ENCODE peak calls at places on chromosomes 12 and 14, in five cellular contexts. One of them, this sample, is unnamed.

GRCh38 chr12:49949124-49949845 is 1.3 kb upstream of the AQP2 start:
- DNase-seq in right lobe of liver: no peak
- DNase-seq in dorsolateral prefrontal cortex: no peak
- DNase-seq in endothelial cell: no peak
- DNase-seq in cardiac fibroblast: no peak
- DNase-seq in this sample: no peak

GRCh38 chr12:72836184-72836583 is 564.0 kb downstream of the TRHDE start:
- DNase-seq in dorsolateral prefrontal cortex: no peak
- DNase-seq in endothelial cell: no peak
- DNase-seq in right lobe of liver: no peak
- DNase-seq in cardiac fibroblast: no peak
- DNase-seq in this sample: no peak

GRCh38 chr14:92121670-92122350 is at the start of the genes CPSF2 and NDUFB1:
- DNase-seq in endothelial cell: peak; percentile 78
- DNase-seq in dorsolateral prefrontal cortex: peak; percentile 88
- DNase-seq in right lobe of liver: peak; percentile 92
- DNase-seq in cardiac fibroblast: peak; percentile 83
- DNase-seq in this sample: peak; percentile 79

GRCh38 chr14:55794655-55795583 is 214.9 kb downstream of the KTN1 start:
- DNase-seq in cardiac fibroblast: peak; percentile 65
- DNase-seq in right lobe of liver: no peak
- DNase-seq in dorsolateral prefrontal cortex: no peak
- DNase-seq in endothelial cell: no peak
- DNase-seq in this sample: peak; percentile 88

GRCh38 chr12:119714614-119715267 is 46.8 kb downstream of the PRKAB1 start:
- DNase-seq in right lobe of liver: no peak
- DNase-seq in endothelial cell: no peak
- DNase-seq in dorsolateral prefrontal cortex: no peak
- DNase-seq in cardiac fibroblast: no peak
- DNase-seq in this sample: no peak

GRCh38 chr12:23760495-23760894 is 189.0 kb downstream of the SOX5 start:
- DNase-seq in dorsolateral prefrontal cortex: no peak
- DNase-seq in endothelial cell: no peak
- DNase-seq in cardiac fibroblast: peak; percentile 6
- DNase-seq in right lobe of liver: no peak
- DNase-seq in this sample: no peak

GRCh38 chr12:84763112-84763511 is 149.5 kb downstream of the SLC6A15 start:
- DNase-seq in dorsolateral prefrontal cortex: no peak
- DNase-seq in cardiac fibroblast: peak; percentile 69
- DNase-seq in endothelial cell: no peak
- DNase-seq in right lobe of liver: no peak
- DNase-seq in this sample: no peak

GRCh38 chr14:104734991-104735779 is 11.2 kb downstream of the ADSS1 start:
- DNase-seq in cardiac fibroblast: no peak
- DNase-seq in right lobe of liver: peak; percentile 95
- DNase-seq in endothelial cell: no peak
- DNase-seq in dorsolateral prefrontal cortex: no peak
- DNase-seq in this sample: no peak

GRCh38 chr12:31966558-31967205 is 7.5 kb downstream of the RESF1 start:
- DNase-seq in right lobe of liver: no peak
- DNase-seq in endothelial cell: no peak
- DNase-seq in cardiac fibroblast: no peak
- DNase-seq in dorsolateral prefrontal cortex: no peak
- DNase-seq in this sample: no peak

DNA sequence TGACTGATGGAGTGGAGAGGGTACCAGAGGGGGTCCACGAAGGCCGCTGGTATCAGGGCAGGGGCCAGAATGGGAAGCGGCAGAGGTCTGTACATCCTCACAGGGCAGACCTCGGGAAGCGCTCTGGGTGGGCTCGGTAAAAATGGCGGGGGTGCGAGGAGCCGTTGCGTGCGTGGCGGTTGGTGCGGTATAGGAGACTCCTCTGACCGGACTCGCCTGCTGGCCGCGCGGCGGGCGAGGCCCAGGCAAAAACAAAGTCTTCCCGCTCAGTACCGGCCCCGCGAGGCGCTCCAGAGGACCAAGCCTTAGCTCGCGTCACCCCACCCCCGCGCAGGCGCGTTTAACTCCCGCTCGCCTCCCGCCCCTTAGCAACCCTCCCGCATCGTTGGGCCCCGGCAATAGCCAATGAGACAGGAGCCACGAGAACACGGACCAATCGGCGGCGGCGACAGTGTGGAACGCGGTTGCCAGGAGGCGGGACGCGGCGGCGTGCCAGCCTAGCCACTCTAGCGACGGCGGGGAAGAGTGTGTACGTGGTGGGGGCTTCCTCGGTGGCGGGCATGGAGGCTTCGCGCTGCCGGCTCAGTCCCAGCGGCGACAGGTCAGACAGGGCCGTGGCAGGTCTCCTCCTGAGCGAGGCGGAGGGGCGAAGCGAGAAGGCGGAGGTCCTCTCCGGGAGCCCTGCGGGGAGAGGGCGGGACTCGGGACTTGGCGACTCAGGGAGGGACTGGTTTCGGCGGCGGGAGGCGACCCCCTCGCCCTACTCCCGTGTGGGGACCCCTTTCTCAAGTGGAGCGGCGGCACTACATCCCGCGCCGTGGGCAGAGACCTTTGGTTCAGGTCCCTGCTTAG is at the start of gene TULP3:
- DNase-seq in cardiac fibroblast: peak; percentile 98
- DNase-seq in dorsolateral prefrontal cortex: peak; percentile 99
- DNase-seq in endothelial cell: peak; percentile 97
- DNase-seq in right lobe of liver: peak; percentile 99
- DNase-seq in this sample: peak; percentile 98
- TF ChIP-seq CTCF in cardiac fibroblast: no peak
- TF ChIP-seq CTCF in dorsolateral prefrontal cortex: peak; percentile 26
- TF ChIP-seq CTCF in endothelial cell: no peak
- TF ChIP-seq CTCF in right lobe of liver: no peak
- TF ChIP-seq CTCF in this sample: no peak

DNA sequence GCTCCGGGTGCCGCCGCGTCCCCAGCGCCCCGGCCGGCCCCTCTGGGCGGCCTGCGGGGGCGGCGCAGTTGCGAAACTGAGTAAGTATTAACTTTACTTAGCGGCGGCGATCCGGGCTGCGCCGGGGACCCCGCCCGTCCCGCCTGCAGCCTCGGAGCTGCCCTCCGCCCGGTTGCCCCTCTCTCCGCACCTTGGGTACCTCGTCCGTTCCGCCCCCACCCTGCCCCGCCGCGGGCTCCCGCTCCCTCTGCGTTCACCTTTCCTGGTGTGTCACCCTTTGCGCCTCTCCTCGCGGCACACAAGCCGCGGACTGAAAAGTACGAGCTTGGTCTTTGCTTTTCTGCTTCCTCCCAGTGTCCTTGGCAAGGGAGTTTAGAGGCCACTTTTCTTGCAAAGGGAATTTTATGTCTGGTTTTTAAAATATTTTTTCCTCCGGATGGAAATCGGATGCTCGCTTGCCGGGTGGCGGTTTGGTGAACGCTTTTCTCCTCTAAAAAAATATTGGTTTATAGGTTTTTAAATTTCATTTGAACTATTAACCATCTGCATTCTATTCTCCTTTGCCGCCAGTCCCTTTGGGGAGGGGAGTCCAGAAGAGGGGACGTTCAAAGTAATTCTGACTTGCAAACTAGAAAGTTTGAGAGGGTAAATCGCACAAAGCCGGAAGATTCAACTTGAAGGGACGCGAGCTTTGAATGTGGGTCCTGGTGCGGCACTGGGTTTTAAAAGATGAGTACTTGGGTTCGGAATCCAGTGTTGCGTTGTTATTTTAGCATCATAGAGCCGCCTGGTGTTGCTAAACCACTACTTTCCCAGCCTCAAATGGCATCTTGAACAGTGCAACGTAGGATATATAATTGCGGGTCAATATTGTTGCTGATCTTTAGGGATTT is 833 bp downstream of the RASSF8 start:
- DNase-seq in right lobe of liver: peak; percentile 67
- DNase-seq in cardiac fibroblast: peak; percentile 90
- DNase-seq in dorsolateral prefrontal cortex: peak; percentile 50
- DNase-seq in endothelial cell: peak; percentile 43
- DNase-seq in this sample: peak; percentile 76
- TF ChIP-seq CTCF in right lobe of liver: no peak
- TF ChIP-seq CTCF in cardiac fibroblast: peak; percentile 17
- TF ChIP-seq CTCF in dorsolateral prefrontal cortex: peak; percentile 32
- TF ChIP-seq CTCF in endothelial cell: no peak
- TF ChIP-seq CTCF in this sample: no peak

DNA sequence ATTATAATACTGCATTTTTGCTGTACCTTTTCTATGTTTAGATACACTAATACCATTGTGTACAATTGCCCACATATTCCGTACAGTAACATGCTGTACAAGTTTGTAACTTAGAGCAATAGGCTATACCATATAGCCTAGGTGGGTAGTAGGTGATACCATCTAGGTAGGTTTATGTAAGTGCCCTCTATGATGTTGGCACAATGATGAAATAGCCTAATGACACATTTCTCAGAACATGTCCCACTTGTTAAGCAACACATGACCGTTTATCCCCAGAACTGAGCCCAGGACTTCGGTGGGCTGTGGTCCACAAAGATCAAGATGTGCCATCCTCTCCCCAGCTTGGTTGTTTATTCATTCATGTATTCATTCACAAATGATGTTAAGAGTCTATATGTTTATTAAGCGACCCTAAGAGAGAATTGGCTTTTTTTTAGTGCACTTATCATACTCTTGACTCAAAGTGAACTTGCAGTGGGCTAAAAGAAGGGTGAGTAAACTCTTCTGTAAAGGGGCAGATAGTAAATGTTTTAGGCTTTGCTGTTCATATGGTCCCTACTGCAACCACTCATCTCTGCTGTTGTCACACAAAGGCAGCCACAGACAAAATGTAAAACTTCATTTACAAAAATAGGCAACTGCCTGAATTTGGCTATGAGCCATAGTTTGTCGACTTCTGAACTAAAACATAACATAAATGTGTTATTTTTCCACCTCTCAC is 110.8 kb downstream of the NDUFA12 start:
- DNase-seq in cardiac fibroblast: no peak
- DNase-seq in dorsolateral prefrontal cortex: no peak
- DNase-seq in endothelial cell: no peak
- DNase-seq in right lobe of liver: no peak
- DNase-seq in this sample: no peak
- TF ChIP-seq CTCF in cardiac fibroblast: no peak
- TF ChIP-seq CTCF in dorsolateral prefrontal cortex: no peak
- TF ChIP-seq CTCF in endothelial cell: no peak
- TF ChIP-seq CTCF in right lobe of liver: no peak
- TF ChIP-seq CTCF in this sample: no peak

GRCh38 chr12:10497602-10498001 is 8.1 kb upstream of the EIF2S3B start:
- DNase-seq in right lobe of liver: no peak
- DNase-seq in dorsolateral prefrontal cortex: no peak
- DNase-seq in endothelial cell: no peak
- DNase-seq in cardiac fibroblast: peak; percentile 1
- DNase-seq in this sample: no peak

GRCh38 chr12:10498042-10498441 is 7.6 kb upstream of the EIF2S3B start:
- DNase-seq in endothelial cell: no peak
- DNase-seq in right lobe of liver: no peak
- DNase-seq in cardiac fibroblast: no peak
- DNase-seq in dorsolateral prefrontal cortex: no peak
- DNase-seq in this sample: no peak

GRCh38 chr12:10505620-10506019 is at the start of gene EIF2S3B:
- DNase-seq in cardiac fibroblast: no peak
- DNase-seq in endothelial cell: no peak
- DNase-seq in dorsolateral prefrontal cortex: no peak
- DNase-seq in right lobe of liver: no peak
- DNase-seq in this sample: no peak

GRCh38 chr12:10503460-10503859 is 2.2 kb upstream of the EIF2S3B start:
- DNase-seq in dorsolateral prefrontal cortex: no peak
- DNase-seq in right lobe of liver: no peak
- DNase-seq in cardiac fibroblast: no peak
- DNase-seq in endothelial cell: no peak
- DNase-seq in this sample: no peak

DNA sequence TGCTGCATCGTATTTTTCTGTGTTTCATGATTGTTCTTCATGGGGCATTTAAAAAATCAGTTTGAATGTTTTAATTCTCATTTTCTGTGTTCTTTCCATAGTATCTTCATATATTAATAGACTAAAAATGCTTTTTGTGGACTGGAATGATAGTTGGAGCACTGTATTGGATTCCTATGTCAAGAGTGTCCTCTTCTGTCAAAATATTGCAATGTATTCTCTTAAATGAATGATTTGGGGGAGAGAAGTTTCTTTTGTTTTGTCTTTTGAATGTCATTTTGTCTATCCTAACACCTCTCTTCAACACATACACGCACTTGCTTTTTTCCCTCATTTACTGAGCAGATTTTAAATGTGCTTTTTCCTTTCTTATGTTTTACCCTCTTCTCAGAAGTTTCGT is 4.7 kb upstream of the EIF2S3B start:
- DNase-seq in right lobe of liver: no peak
- DNase-seq in dorsolateral prefrontal cortex: no peak
- DNase-seq in endothelial cell: no peak
- DNase-seq in cardiac fibroblast: peak; percentile 28
- DNase-seq in this sample: peak; percentile 26
- TF ChIP-seq CTCF in right lobe of liver: no peak
- TF ChIP-seq CTCF in dorsolateral prefrontal cortex: peak; percentile 52
- TF ChIP-seq CTCF in endothelial cell: no peak
- TF ChIP-seq CTCF in cardiac fibroblast: peak; percentile 25
- TF ChIP-seq CTCF in this sample: peak; percentile 65

DNA sequence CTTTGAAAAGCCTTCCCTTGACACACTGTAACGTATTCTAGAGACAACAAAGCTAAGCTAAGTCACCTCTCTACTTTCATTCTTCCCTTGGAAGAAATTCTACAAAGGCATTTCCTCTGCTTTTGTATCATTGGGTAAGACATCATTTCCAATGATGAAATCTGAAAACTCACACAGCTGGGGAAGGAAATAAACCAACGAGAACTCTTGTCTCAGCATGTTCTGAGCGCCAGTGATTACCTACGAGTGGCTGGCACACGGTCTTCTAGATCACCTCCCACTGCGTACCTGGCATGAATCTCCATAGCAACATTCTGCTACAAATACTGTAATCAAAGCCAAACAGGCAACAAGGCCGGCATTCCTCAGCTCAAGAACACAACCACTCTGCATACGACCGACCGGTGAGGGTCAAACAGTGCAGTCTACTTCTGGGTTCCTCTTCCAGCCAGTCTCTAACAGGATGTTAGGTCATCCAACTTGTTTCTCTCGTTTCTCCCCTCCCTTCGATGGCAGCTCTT is 7.6 kb downstream of the VPS37B start:
- DNase-seq in right lobe of liver: peak; percentile 71
- DNase-seq in cardiac fibroblast: peak; percentile 80
- DNase-seq in endothelial cell: no peak
- DNase-seq in dorsolateral prefrontal cortex: no peak
- DNase-seq in this sample: peak; percentile 98
- TF ChIP-seq CTCF in right lobe of liver: no peak
- TF ChIP-seq CTCF in cardiac fibroblast: no peak
- TF ChIP-seq CTCF in endothelial cell: no peak
- TF ChIP-seq CTCF in dorsolateral prefrontal cortex: no peak
- TF ChIP-seq CTCF in this sample: no peak

GRCh38 chr12:132422057-132423043 is 67.6 kb upstream of the FBRSL1 start:
- DNase-seq in dorsolateral prefrontal cortex: no peak
- DNase-seq in cardiac fibroblast: no peak
- DNase-seq in endothelial cell: peak; percentile 48
- DNase-seq in right lobe of liver: no peak
- DNase-seq in this sample: no peak
- TF ChIP-seq CTCF in dorsolateral prefrontal cortex: no peak
- TF ChIP-seq CTCF in cardiac fibroblast: no peak
- TF ChIP-seq CTCF in endothelial cell: no peak
- TF ChIP-seq CTCF in right lobe of liver: no peak
- TF ChIP-seq CTCF in this sample: no peak

This sample was measured in MCF 10A.